ENCODE peak calls at places on chromosomes 2 and 18, in five cellular contexts. V is AG04450; W is activated CD8-positive, alpha-beta T cell treated with anti-CD3 and anti-CD28 coated beads for 36 hours; T is pancreas; B is bronchial epithelial cell. N is an unnamed sample.

GRCh38 chr2:11051280-11051679 is 104.0 kb upstream of the SLC66A3 start:
- DNase-seq in V (no peak), W (no peak), B (no peak), T (no peak), N (no peak)

GRCh38 chr2:35871672-35872071 is 483.9 kb upstream of the CRIM1 start:
- DNase-seq in B (no peak), T (no peak), W (no peak), V (no peak), N (no peak)

GRCh38 chr2:180523629-180524340 is 456.6 kb upstream of the UBE2E3 start:
- DNase-seq in T (no peak), W (no peak), B (peak; percentile 79), V (peak; percentile 59), N (peak; percentile 51)

GRCh38 chr2:54570925-54571694 is 115.0 kb downstream of the SPTBN1 start:
- DNase-seq in V (peak; percentile 67), B (peak; percentile 96), T (no peak), W (peak; percentile 89), N (peak; percentile 77)

GRCh38 chr2:130760754-130761751 is 5.7 kb downstream of the AMER3 start:
- DNase-seq in T (no peak), W (no peak), B (no peak), V (no peak), N (no peak)

GRCh38 chr2:128615571-128615970 is 296.9 kb upstream of the HS6ST1 start:
- DNase-seq in V (no peak), T (no peak), B (no peak), W (no peak), N (no peak)

GRCh38 chr2:46097714-46098480 is 199.3 kb upstream of the EPAS1 start:
- DNase-seq in B (peak; percentile 94), W (no peak), T (no peak), V (peak; percentile 97), N (peak; percentile 87)

GRCh38 chr2:241871538-241872312 is 2.2 kb downstream of the RTP5 start:
- DNase-seq in T (peak; percentile 24), V (no peak), B (no peak), W (no peak), N (no peak)

GRCh38 chr18:75293591-75293990 is 83.0 kb downstream of the TSHZ1 start:
- DNase-seq in V (no peak), T (no peak), B (peak; percentile 75), W (no peak), N (no peak)

GRCh38 chr2:168731002-168731401 is 71.4 kb upstream of the NOSTRIN start:
- DNase-seq in V (no peak), T (no peak), B (no peak), W (no peak), N (no peak)

GRCh38 chr2:128369626-128370467 is 51.2 kb upstream of the HS6ST1 start:
- DNase-seq in B (no peak), W (no peak), T (no peak), V (no peak), N (no peak)

GRCh38 chr2:197846789-197847188 is 42.4 kb downstream of the PLCL1 start:
- DNase-seq in T (no peak), W (no peak), V (peak; percentile 32), B (no peak), N (no peak)

GRCh38 chr2:186017278-186017677 is 278.7 kb downstream of the FSIP2 start:
- DNase-seq in W (no peak), T (no peak), V (no peak), B (no peak), N (no peak)

GRCh38 chr2:237733677-237734300 is 64.8 kb upstream of the RBM44 start:
- DNase-seq in B (no peak), W (no peak), V (no peak), T (no peak), N (no peak)

GRCh38 chr18:60010984-60011383 is 111.2 kb downstream of the PMAIP1 start:
- DNase-seq in V (no peak), T (no peak), W (no peak), B (no peak), N (no peak)

GRCh38 chr2:240703417-240704341 is 12.0 kb downstream of the AQP12A start:
- DNase-seq in T (peak; percentile 18), B (no peak), V (no peak), W (no peak), N (no peak)

GRCh38 chr2:158656492-158657190 is 138.5 kb upstream of the DAPL1 start:
- DNase-seq in V (no peak), W (no peak), B (no peak), T (no peak), N (no peak)

GRCh38 chr2:16167471-16168426 is 227.4 kb downstream of the MYCN start:
- DNase-seq in V (no peak), W (no peak), T (no peak), B (no peak), N (no peak)

GRCh38 chr2:231051116-231051515 is 5.6 kb upstream of the PSMD1 start:
- DNase-seq in V (no peak), B (no peak), W (no peak), T (no peak), N (no peak)

GRCh38 chr2:66674087-66674486 is 239.2 kb downstream of the MEIS1 start:
- DNase-seq in W (no peak), B (no peak), T (no peak), V (no peak), N (no peak)

GRCh38 chr2:105590780-105591660 is 153.7 kb upstream of the NCK2 start:
- DNase-seq in V (no peak), W (no peak), B (no peak), T (no peak), N (no peak)

GRCh38 chr2:105509271-105510086 is 110.6 kb upstream of the FHL2 start:
- DNase-seq in V (no peak), B (no peak), T (no peak), W (no peak), N (no peak)

GRCh38 chr18:48949606-48950535 is 894 bp downstream of the SMAD7 start:
- DNase-seq in W (peak; percentile 40), T (peak; percentile 61), V (no peak), B (no peak), N (no peak)

GRCh38 chr2:157184161-157184910 is 73.2 kb upstream of the GALNT5 start:
- DNase-seq in T (no peak), B (peak; percentile 32), V (no peak), W (no peak), N (no peak)

GRCh38 chr2:96772903-96773675 is 12.4 kb downstream of the CNNM4 start:
- DNase-seq in W (peak; percentile 28), B (no peak), V (no peak), T (no peak), N (no peak)

GRCh38 chr2:118459425-118459824 is 371.2 kb downstream of the INSIG2 start:
- DNase-seq in B (no peak), T (no peak), W (no peak), V (no peak), N (no peak)
- TF ChIP-seq CTCF in B (no peak), T (no peak), W (no peak), V (no peak), N (no peak)

GRCh38 chr2:112584891-112585250 is 462 bp downstream of the CHCHD5 start:
- DNase-seq in V (no peak), W (no peak), T (no peak), B (no peak), N (no peak)

GRCh38 chr2:112585400-112585799 is 991 bp downstream of the CHCHD5 start:
- DNase-seq in T (no peak), B (no peak), V (no peak), W (no peak), N (no peak)

GRCh38 chr2:112585873-112586477 is 1.6 kb downstream of the CHCHD5 start:
- DNase-seq in W (no peak), V (no peak), T (no peak), B (no peak), N (no peak)

GRCh38 chr2:112583497-112584133 is 794 bp upstream of the CHCHD5 start:
- DNase-seq in V (no peak), B (peak; percentile 9), T (no peak), W (no peak), N (no peak)

DNA sequence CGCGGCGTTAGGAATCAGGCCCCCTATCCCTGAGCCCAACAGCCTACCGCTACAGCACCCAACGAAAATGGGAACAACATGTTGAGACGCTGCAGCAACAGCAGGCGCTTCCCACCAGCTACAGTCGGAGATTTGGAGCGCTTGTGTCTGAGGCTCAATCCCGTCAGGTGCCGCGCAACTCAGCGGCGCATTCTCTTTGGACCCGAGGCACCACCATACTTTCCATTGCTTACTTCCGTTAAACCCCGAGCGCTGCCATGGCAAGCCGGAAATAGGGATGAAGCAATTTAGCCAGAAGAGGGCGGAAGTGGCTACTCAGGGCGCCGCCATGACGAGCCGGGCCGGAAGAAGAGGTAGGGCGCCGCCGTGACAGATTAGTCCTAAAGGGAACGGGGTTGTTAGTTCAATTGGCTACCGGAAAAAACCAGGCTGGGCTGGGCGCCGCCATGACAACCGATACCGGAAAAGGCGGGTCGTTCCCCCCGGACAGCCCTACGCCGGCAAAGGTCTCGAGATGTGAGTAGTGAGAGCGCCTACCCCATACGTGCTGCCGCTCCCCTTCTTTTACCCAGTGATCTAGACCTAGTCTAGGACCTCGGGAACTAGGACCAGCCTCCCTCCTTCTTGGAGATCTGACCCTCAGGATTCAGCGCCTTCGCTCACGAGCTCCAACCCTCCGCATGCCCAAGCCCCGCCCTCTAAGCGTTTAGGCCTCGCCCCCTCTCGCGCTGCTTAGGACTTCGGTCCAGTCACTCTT is at the start of gene CHCHD5:
- DNase-seq in V (peak; percentile 84), T (peak; percentile 94), W (peak; percentile 98), B (peak; percentile 91), N (peak; percentile 94)
- TF ChIP-seq CTCF in V (peak; percentile 12), T (no peak), W (no peak), B (peak; percentile 8), N (no peak)

GRCh38 chr2:9574314-9574713 is 18.7 kb upstream of the ADAM17 start:
- DNase-seq in V (no peak), T (no peak), B (no peak), W (no peak), N (no peak)

GRCh38 chr2:9565436-9566153 is 10.0 kb upstream of the ADAM17 start:
- DNase-seq in T (peak; percentile 60), B (peak; percentile 90), W (no peak), V (peak; percentile 79), N (peak; percentile 78)

GRCh38 chr2:9573013-9573708 is 17.5 kb upstream of the ADAM17 start:
- DNase-seq in B (no peak), V (no peak), T (no peak), W (no peak), N (no peak)

GRCh38 chr2:9573840-9574239 is 18.2 kb upstream of the ADAM17 start:
- DNase-seq in T (no peak), V (no peak), W (no peak), B (no peak), N (no peak)

GRCh38 chr2:9570182-9571060 is 14.8 kb upstream of the ADAM17 start:
- DNase-seq in V (no peak), W (no peak), B (no peak), T (no peak), N (no peak)
- TF ChIP-seq CTCF in V (peak; percentile 26), W (no peak), B (no peak), T (no peak), N (no peak)

GRCh38 chr2:143165291-143165690 is 36.1 kb downstream of the ARHGAP15 start:
- DNase-seq in V (no peak), T (no peak), B (no peak), W (no peak), N (no peak)

GRCh38 chr2:143163499-143163898 is 34.3 kb downstream of the ARHGAP15 start:
- DNase-seq in B (no peak), T (no peak), W (no peak), V (no peak), N (no peak)

GRCh38 chr2:143162997-143163396 is 33.8 kb downstream of the ARHGAP15 start:
- DNase-seq in B (peak; percentile 16), T (no peak), W (no peak), V (no peak), N (no peak)

GRCh38 chr2:143160732-143161707 is 31.8 kb downstream of the ARHGAP15 start:
- DNase-seq in W (no peak), T (no peak), V (no peak), B (no peak), N (no peak)

GRCh38 chr2:143161982-143162837 is 33.0 kb downstream of the ARHGAP15 start:
- DNase-seq in T (peak; percentile 22), V (peak; percentile 15), W (peak; percentile 70), B (peak; percentile 47), N (peak; percentile 12)
- TF ChIP-seq CTCF in T (peak; percentile 35), V (peak; percentile 79), W (peak; percentile 82), B (peak; percentile 62), N (peak; percentile 46)

N was measured in RWPE1.